ENCODE peak calls at places on chromosomes 1 and 21, in eight cellular contexts. A is SJCRH30; J is HCT116; W is sigmoid colon; C is neuronal stem cell; P is uterus; D is ovary; U is CD8-positive, alpha-beta T cell. L is an unnamed sample.

GRCh38 chr1:170470121-170470520 is 61.8 kb upstream of the GORAB start:
- DNase-seq in P (no peak), W (no peak), C (no peak), J (no peak), U (no peak), D (no peak), A (no peak), L (no peak)

GRCh38 chr1:18249691-18250090 is 142.1 kb downstream of the IGSF21 start:
- DNase-seq in J (no peak), A (no peak), U (no peak), D (no peak), W (no peak), C (no peak), P (no peak), L (no peak)

GRCh38 chr1:202623075-202623474 is 87.2 kb downstream of the SYT2 start:
- DNase-seq in A (peak; percentile 77), D (peak; percentile 66), W (peak; percentile 85), J (no peak), U (no peak), C (no peak), P (peak; percentile 67), L (no peak)

GRCh38 chr1:184409011-184409410 is 22.2 kb downstream of the C1orf21 start:
- DNase-seq in J (no peak), A (no peak), P (no peak), C (no peak), U (no peak), W (no peak), D (no peak), L (no peak)

GRCh38 chr1:195898924-195899323 is 709.3 kb downstream of the KCNT2 start:
- DNase-seq in C (no peak), D (no peak), A (no peak), U (no peak), J (no peak), W (no peak), P (no peak), L (no peak)

GRCh38 chr21:14900611-14901010 is 164.2 kb downstream of the NRIP1 start:
- DNase-seq in W (no peak), D (no peak), A (no peak), U (no peak), P (no peak), C (no peak), J (no peak), L (no peak)

GRCh38 chr1:184629261-184629660 is 125.4 kb downstream of the EDEM3 start:
- DNase-seq in D (no peak), P (no peak), J (no peak), U (no peak), A (no peak), C (no peak), W (no peak), L (no peak)

GRCh38 chr1:93033029-93033428 is 46.1 kb upstream of the MTF2 start:
- DNase-seq in J (no peak), P (no peak), C (no peak), A (no peak), W (no peak), U (no peak), D (no peak), L (no peak)

GRCh38 chr1:229408458-229409037 is 25.3 kb downstream of the ACTA1 start:
- DNase-seq in J (no peak), C (no peak), W (no peak), A (peak; percentile 87), D (no peak), U (no peak), P (no peak), L (no peak)

GRCh38 chr1:20058531-20058930 is 11.5 kb upstream of the PLA2G5 start:
- DNase-seq in P (no peak), A (peak; percentile 37), J (no peak), D (no peak), C (no peak), U (peak; percentile 39), W (no peak), L (no peak)

GRCh38 chr1:178115260-178115659 is 21.4 kb downstream of the RASAL2 start:
- DNase-seq in C (no peak), A (no peak), J (no peak), U (no peak), W (no peak), D (no peak), P (no peak), L (no peak)

GRCh38 chr1:151774540-151774939 is 11.2 kb upstream of the MRPL9 start:
- DNase-seq in D (no peak), U (no peak), J (no peak), C (no peak), A (no peak), W (no peak), P (no peak), L (no peak)

GRCh38 chr1:39901486-39902120 is at the start of gene MYCL:
- DNase-seq in A (peak; percentile 91), W (peak; percentile 69), P (peak; percentile 33), J (peak; percentile 87), C (peak; percentile 83), U (peak; percentile 60), D (no peak), L (no peak)

GRCh38 chr1:2801535-2802291 is at the start of gene TTC34:
- DNase-seq in J (peak; percentile 36), W (peak; percentile 61), P (no peak), D (no peak), U (peak; percentile 39), A (peak; percentile 62), C (peak; percentile 27), L (no peak)

GRCh38 chr1:218025454-218025853 is 259.6 kb upstream of the RRP15 start:
- DNase-seq in D (no peak), P (no peak), C (no peak), J (no peak), U (no peak), A (no peak), W (no peak), L (no peak)

GRCh38 chr1:7401814-7402547 is 369.1 kb upstream of the VAMP3 start:
- DNase-seq in A (peak; percentile 95), P (no peak), D (no peak), J (peak; percentile 97), C (no peak), W (no peak), U (no peak), L (no peak)

GRCh38 chr1:205168291-205168690 is 43.2 kb downstream of the DSTYK start:
- DNase-seq in P (no peak), U (no peak), J (no peak), D (no peak), C (no peak), A (no peak), W (no peak), L (no peak)

GRCh38 chr1:41540886-41541591 is 56.6 kb upstream of the EDN2 start:
- DNase-seq in P (peak; percentile 7), D (no peak), A (no peak), W (peak; percentile 35), C (no peak), J (no peak), U (no peak), L (no peak)

GRCh38 chr1:60540176-60540575 is 466.6 kb upstream of the C1orf87 start:
- DNase-seq in U (no peak), W (no peak), J (no peak), P (no peak), C (no peak), D (no peak), A (no peak), L (no peak)

GRCh38 chr21:27505516-27505915 is 538.6 kb upstream of the ADAMTS5 start:
- DNase-seq in C (no peak), A (peak; percentile 13), D (no peak), U (no peak), W (no peak), P (no peak), J (no peak), L (no peak)

GRCh38 chr1:32249831-32250525 is 1.1 kb upstream of the LCK start:
- DNase-seq in A (no peak), W (peak; percentile 67), J (no peak), P (peak; percentile 30), U (peak; percentile 85), D (peak; percentile 50), C (no peak), L (no peak)

GRCh38 chr1:21291184-21291583 is 921 bp upstream of the ECE1 start:
- DNase-seq in C (no peak), D (no peak), W (no peak), U (no peak), J (no peak), P (no peak), A (no peak), L (no peak)

GRCh38 chr1:21289127-21289526 is 1.1 kb downstream of the ECE1 start:
- DNase-seq in P (no peak), W (no peak), A (no peak), C (no peak), J (no peak), D (no peak), U (no peak), L (no peak)

GRCh38 chr1:21289700-21290545 is at the start of gene ECE1:
- DNase-seq in D (no peak), C (no peak), W (no peak), P (peak; percentile 53), A (peak; percentile 65), J (no peak), U (peak; percentile 50), L (no peak)

GRCh38 chr1:21291964-21292363 is 1.7 kb upstream of the ECE1 start:
- DNase-seq in J (no peak), A (no peak), D (no peak), U (no peak), W (no peak), C (no peak), P (no peak), L (no peak)

GRCh38 chr1:21290546-21290944 is 282 bp upstream of the ECE1 start:
- DNase-seq in U (no peak), A (no peak), D (no peak), J (no peak), P (no peak), C (no peak), W (no peak), L (no peak)
- H3K27ac ChIP-seq in U (peak overlapping the region; percentile 60), A (peak overlapping the region; percentile 27), D (peak overlapping the region; percentile 76), J (peak overlapping the region; percentile 29), P (peak overlapping the region; percentile 68), C (no peak overlapping the region), W (peak overlapping the region; percentile 68), L (no peak overlapping the region)

DNA sequence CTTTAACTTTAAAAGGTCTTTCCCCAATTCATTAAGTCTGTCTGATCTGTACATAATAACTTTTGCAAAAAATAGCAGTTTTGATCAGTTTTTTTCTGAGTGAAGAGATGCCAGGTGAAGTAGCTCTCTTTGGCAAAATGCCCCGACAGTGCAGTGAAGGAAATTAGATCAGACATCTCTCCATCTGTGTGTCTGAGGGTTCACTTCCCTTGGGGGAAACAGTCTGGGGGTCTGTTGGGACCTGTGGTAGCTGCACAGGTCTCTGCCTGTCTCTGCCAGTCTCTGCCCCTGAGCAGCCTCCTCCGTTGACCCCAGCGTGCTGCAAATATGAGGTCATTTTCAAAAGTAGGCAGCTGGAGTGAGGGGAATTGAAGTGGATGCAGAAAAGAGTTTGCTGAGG is 54.5 kb downstream of the TBCE start:
- DNase-seq in W (no peak), U (no peak), C (no peak), A (peak; percentile 38), J (no peak), P (no peak), D (no peak), L (no peak)
- H3K4me1 ChIP-seq in W (no peaks in the 10 kb centered on the region), U (peaks cover 22% of the 10 kb centered on the region), C (no peaks in the 10 kb centered on the region), A (peaks cover 15% of the 10 kb centered on the region), J (peaks cover 2% of the 10 kb centered on the region), P (no peaks in the 10 kb centered on the region), D (peaks cover 1% of the 10 kb centered on the region), L (peaks cover 2% of the 10 kb centered on the region)

GRCh38 chr1:21335088-21335678 is 44.9 kb upstream of the ECE1 start:
- DNase-seq in J (no peak), P (no peak), W (peak; percentile 65), C (no peak), D (no peak), A (no peak), U (no peak), L (no peak)
- H3K4me3 ChIP-seq in J (no peak overlapping the region), P (peak overlapping the region; percentile 20), W (peak overlapping the region; percentile 35), C (no peak overlapping the region), D (peak overlapping the region; percentile 41), A (peak overlapping the region; percentile 30), U (peak overlapping the region; percentile 29), L (no peak overlapping the region)

GRCh38 chr1:208031316-208031931 is 120.5 kb upstream of the CD34 start:
- DNase-seq in U (no peak), A (no peak), C (no peak), D (no peak), J (no peak), P (no peak), W (peak; percentile 50), L (no peak)
- H3K27ac ChIP-seq in U (no peak overlapping the region), A (peak overlapping the region; percentile 92), C (no peak overlapping the region), D (peak overlapping the region; percentile 86), J (no peak overlapping the region), P (peak overlapping the region; percentile 77), W (peak overlapping the region; percentile 75), L (no peak overlapping the region)